ENCODE peak calls at places on chromosomes 7 and 10, in four cellular contexts. T is CD4-positive, alpha-beta T cell; W is neuronal stem cell; J is hepatocyte. P is an unnamed sample. For H3K27me3, the result is how much of the 10 kb centered on the place peaks cover.

GRCh38 chr7:80151274-80151665 is 16.6 kb downstream of the GNAI1 start:
- DNase-seq in J (no peak), W (no peak), T (no peak), P (no peak)

GRCh38 chr7:55280031-55280454 is 85.1 kb upstream of the LANCL2 start:
- DNase-seq in J (peak), W (peak), T (peak), P (peak)

GRCh38 chr7:104848386-104848990 is 165.5 kb upstream of the KMT2E start:
- DNase-seq in J (peak), T (peak), W (peak), P (peak)

GRCh38 chr7:143487566-143487965 is 9.9 kb downstream of the TAS2R41 start:
- DNase-seq in J (peak), W (no peak), T (no peak), P (no peak)

GRCh38 chr7:70355591-70356323 is 757.5 kb downstream of the AUTS2 start:
- DNase-seq in W (no peak), J (no peak), T (no peak), P (peak)

GRCh38 chr10:17716161-17716560 is 35.8 kb upstream of the TMEM236 start:
- DNase-seq in T (no peak), W (no peak), J (no peak), P (no peak)

GRCh38 chr7:128030263-128030998 is 806 bp downstream of the LRRC4 start:
- DNase-seq in T (no peak), J (no peak), W (no peak), P (no peak)

GRCh38 chr10:119947325-119947724 is 54.8 kb downstream of the SEC23IP start:
- DNase-seq in T (no peak), J (no peak), W (no peak), P (no peak)

GRCh38 chr7:79282051-79282694 is 171.3 kb downstream of the MAGI2 start:
- DNase-seq in W (no peak), J (peak), T (no peak), P (peak)

GRCh38 chr7:158110661-158111555 is 476.7 kb downstream of the PTPRN2 start:
- DNase-seq in T (no peak), J (peak), W (no peak), P (no peak)

GRCh38 chr7:158018061-158018796 is 569.4 kb downstream of the PTPRN2 start:
- DNase-seq in J (no peak), W (no peak), T (no peak), P (no peak)

GRCh38 chr7:81264116-81264515 is 345.3 kb upstream of the SEMA3C start:
- DNase-seq in W (no peak), T (no peak), J (no peak), P (no peak)

GRCh38 chr7:46129831-46130230 is 208.8 kb upstream of the IGFBP3 start:
- DNase-seq in J (no peak), T (no peak), W (no peak), P (no peak)

GRCh38 chr7:155108144-155108901 is 38.2 kb downstream of the HTR5A start:
- DNase-seq in J (no peak), T (no peak), W (no peak), P (no peak)

GRCh38 chr7:89003619-89003956 is 208.1 kb upstream of the TEX47 start:
- DNase-seq in W (no peak), T (no peak), J (no peak), P (no peak)

GRCh38 chr7:158123214-158123613 is 464.4 kb downstream of the PTPRN2 start:
- DNase-seq in J (no peak), T (no peak), W (no peak), P (no peak)

GRCh38 chr7:128946936-128947830 is 9.5 kb downstream of the IRF5 start:
- DNase-seq in J (no peak), W (no peak), T (no peak), P (no peak)

GRCh38 chr7:103915958-103916357 is 73.5 kb downstream of the RELN start:
- DNase-seq in W (no peak), T (no peak), J (no peak), P (no peak)

GRCh38 chr10:11024596-11024995 is 6.9 kb downstream of the CELF2 start:
- DNase-seq in J (no peak), W (no peak), T (no peak), P (no peak)

GRCh38 chr10:64071218-64071617 is 550.0 kb downstream of the REEP3 start:
- DNase-seq in T (no peak), J (no peak), W (no peak), P (no peak)

GRCh38 chr7:151436446-151437162 is 3.3 kb downstream of the CRYGN start:
- DNase-seq in T (no peak), J (peak), W (no peak), P (no peak)

GRCh38 chr7:42125321-42125720 is 111.7 kb downstream of the GLI3 start:
- DNase-seq in W (peak), J (no peak), T (no peak), P (no peak)
- H3K27me3 ChIP-seq in W (under half), J (under half), T (under half), P (under half)

GRCh38 chr10:117545141-117546019 is 2.8 kb downstream of the EMX2 start:
- DNase-seq in J (no peak), W (no peak), T (no peak), P (no peak)

GRCh38 chr10:117546020-117546629 is 3.6 kb downstream of the EMX2 start:
- DNase-seq in T (no peak), J (no peak), W (no peak), P (no peak)

GRCh38 chr10:117543245-117543998 is 876 bp downstream of the EMX2 start:
- DNase-seq in T (no peak), W (peak), J (peak), P (no peak)

GRCh38 chr10:117543999-117544728 is 1.6 kb downstream of the EMX2 start:
- DNase-seq in J (no peak), W (no peak), T (no peak), P (no peak)

GRCh38 chr10:117544729-117545140 is 2.2 kb downstream of the EMX2 start:
- DNase-seq in J (no peak), W (no peak), T (no peak), P (no peak)
- H3K27me3 ChIP-seq in J (half or more), W (half or more), T (half or more), P (under half)

DNA sequence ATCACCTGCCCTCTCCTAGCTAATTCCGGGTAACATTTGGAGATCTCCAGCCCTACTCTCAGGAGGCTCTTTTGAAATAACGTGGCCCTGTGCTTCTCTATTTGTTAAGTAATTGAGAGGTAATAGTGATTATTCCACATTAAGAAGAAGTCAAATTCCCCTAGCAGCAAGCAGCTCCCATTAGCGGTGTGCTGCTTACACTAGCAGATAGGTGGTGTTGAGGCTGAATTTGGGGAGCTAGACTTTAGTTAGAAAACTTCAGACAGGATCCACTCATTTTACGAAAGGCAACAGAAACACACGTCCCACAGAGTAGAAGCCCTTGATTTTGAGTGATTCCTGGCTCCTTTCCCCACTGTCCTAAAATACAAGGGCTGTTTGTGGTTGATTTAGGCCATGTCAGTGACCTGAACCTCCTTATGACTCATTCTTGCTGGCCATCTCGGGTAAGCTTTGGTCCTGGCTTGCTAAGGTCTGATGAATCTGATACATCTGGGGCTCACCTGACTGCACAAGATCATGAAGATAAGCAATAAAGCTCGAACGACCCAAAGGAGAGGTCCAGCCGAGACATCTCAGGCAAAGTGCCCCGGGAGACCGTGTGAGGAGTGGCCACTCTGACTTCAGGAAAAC is 77.2 kb downstream of the FAM204A start:
- DNase-seq in T (no peak), W (no peak), J (no peak), P (no peak)
- H3K27me3 ChIP-seq in T (under half), W (half or more), J (half or more), P (half or more)

GRCh38 chr7:139488810-139489209 is 5.3 kb upstream of the KLRG2 start:
- DNase-seq in T (no peak), J (no peak), W (no peak), P (no peak)
- H3K27me3 ChIP-seq in T (under half), J (under half), W (half or more), P (under half)

GRCh38 chr7:99631311-99632109 is 14.8 kb downstream of the ZSCAN25 start:
- DNase-seq in W (no peak), T (no peak), J (peak), P (no peak)

GRCh38 chr7:99626661-99627060 is 9.9 kb downstream of the ZSCAN25 start:
- DNase-seq in T (no peak), W (no peak), J (no peak), P (no peak)

GRCh38 chr7:99627513-99627912 is 10.8 kb downstream of the ZSCAN25 start:
- DNase-seq in W (no peak), J (no peak), T (no peak), P (no peak)

GRCh38 chr7:99628471-99629465 is 12.0 kb downstream of the ZSCAN25 start:
- DNase-seq in W (no peak), T (no peak), J (no peak), P (no peak)

DNA sequence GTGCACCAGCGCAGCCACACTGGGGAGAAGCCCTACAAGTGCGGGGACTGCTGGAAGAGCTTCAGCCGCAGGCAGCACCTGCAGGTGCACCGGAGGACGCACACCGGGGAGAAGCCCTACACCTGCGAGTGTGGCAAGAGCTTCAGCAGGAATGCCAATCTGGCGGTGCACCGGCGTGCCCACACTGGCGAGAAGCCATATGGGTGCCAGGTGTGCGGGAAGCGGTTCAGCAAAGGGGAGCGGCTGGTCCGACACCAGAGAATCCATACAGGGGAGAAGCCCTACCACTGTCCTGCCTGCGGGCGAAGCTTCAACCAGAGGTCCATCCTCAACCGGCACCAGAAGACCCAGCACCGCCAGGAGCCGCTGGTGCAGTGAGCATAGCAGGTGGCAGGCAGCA is 12.9 kb downstream of the ZSCAN25 start:
- DNase-seq in T (no peak), J (no peak), W (no peak), P (no peak)
- H3K27me3 ChIP-seq in T (under half), J (under half), W (under half), P (under half)